ENCODE peak calls at places on chromosomes 6 and 20, in seven cellular contexts. T is activated naive CD8-positive, alpha-beta T cell treated with anti-CD3 and anti-CD28 coated beads, Interleukin-2, amount 50 U/mL, for 16 hours; S is NCI-H1092 treated with DMSO at 0.1 percent for 48 hours; K is foreskin fibroblast; Y is cardiac fibroblast; I is T1000; J is SJSA1. L is an unnamed sample.

GRCh38 chr20:36472656-36473071 is 68.7 kb upstream of the MYL9 start:
- DNase-seq in T (no peak), S (no peak), K (no peak), Y (no peak), I (no peak), J (peak; percentile 24), L (no peak)

GRCh38 chr6:11016452-11016851 is 27.7 kb downstream of the ELOVL2 start:
- DNase-seq in T (no peak), S (no peak), K (no peak), Y (no peak), I (no peak), J (no peak), L (no peak)

GRCh38 chr6:3438190-3439167 is 18.4 kb downstream of the SLC22A23 start:
- DNase-seq in T (no peak), S (peak; percentile 65), K (no peak), Y (peak; percentile 97), I (peak; percentile 39), J (peak; percentile 93), L (no peak)

GRCh38 chr20:51797357-51798025 is 4.8 kb downstream of the SALL4 start:
- DNase-seq in T (no peak), S (no peak), K (no peak), Y (no peak), I (no peak), J (peak; percentile 6), L (no peak)

GRCh38 chr6:108781419-108782110 is 66.7 kb upstream of the ARMC2 start:
- DNase-seq in T (no peak), S (no peak), K (no peak), Y (no peak), I (no peak), J (no peak), L (no peak)

GRCh38 chr6:125812394-125813231 is 21.9 kb downstream of the NCOA7 start:
- DNase-seq in T (no peak), S (no peak), K (peak; percentile 91), Y (peak; percentile 96), I (peak; percentile 32), J (peak; percentile 90), L (no peak)

GRCh38 chr20:57991211-57991841 is 237.1 kb downstream of the ANKRD60 start:
- DNase-seq in T (no peak), S (no peak), K (peak; percentile 87), Y (no peak), I (peak; percentile 91), J (peak; percentile 64), L (no peak)

GRCh38 chr6:51960419-51960818 is 127.0 kb downstream of the PKHD1 start:
- DNase-seq in T (no peak), S (no peak), K (no peak), Y (no peak), I (no peak), J (no peak), L (no peak)

GRCh38 chr20:1949306-1949705 is 44.6 kb downstream of the PDYN start:
- DNase-seq in T (no peak), S (no peak), K (no peak), Y (no peak), I (no peak), J (no peak), L (no peak)

GRCh38 chr6:118535176-118535844 is 12.8 kb upstream of the PLN start:
- DNase-seq in T (no peak), S (no peak), K (no peak), Y (no peak), I (no peak), J (no peak), L (no peak)

L was measured in SW 1271.